ENCODE peak calls at places on chromosomes 7 and 10, in ten cellular contexts. Y is NCI-H510A treated with DMSO at 0.1 percent for 48 hours; W is skeletal muscle cell; G is amniotic stem cell; S is GM23338; R is stimulated activated CD8-positive, alpha-beta memory T cell treated with anti-CD3 and anti-CD28 coated beads, Interleukin-12 subunit alpha, Interleukin-12 subunit beta, amount 100 ng/mL, for 4 hours; O is NCI-H345; I is fibroblast of lung; P is NCI-H1092; K is neural progenitor cell. E is an unnamed sample.

GRCh38 chr7:4883352-4884144 is at the start of gene RADIL:
- DNase-seq in R (peak; percentile 60), W (peak; percentile 31), O (peak; percentile 95), I (peak; percentile 67), P (peak; percentile 94), K (peak; percentile 97), Y (peak; percentile 21), S (peak; percentile 97), G (peak; percentile 68), E (peak; percentile 98)

GRCh38 chr10:104640339-104641149 is 546 bp upstream of the SORCS3 start:
- DNase-seq in G (no peak), Y (no peak), W (no peak), R (no peak), S (peak; percentile 38), I (no peak), O (peak; percentile 34), P (no peak), K (peak; percentile 61), E (no peak)

GRCh38 chr7:157799076-157799685 is 462.4 kb downstream of the DNAJB6 start:
- DNase-seq in R (no peak), W (no peak), Y (no peak), I (no peak), K (no peak), G (no peak), S (no peak), O (no peak), P (no peak), E (no peak)

GRCh38 chr7:116953727-116954442 is 584 bp downstream of the ST7 start:
- DNase-seq in I (peak; percentile 84), P (peak; percentile 62), W (peak; percentile 51), G (peak; percentile 60), S (peak; percentile 90), Y (peak; percentile 63), O (peak; percentile 78), R (no peak), K (peak; percentile 80), E (peak; percentile 14)

GRCh38 chr7:39313376-39313775 is 252.8 kb upstream of the YAE1 start:
- DNase-seq in R (no peak), W (no peak), G (no peak), P (no peak), O (no peak), Y (no peak), I (no peak), S (no peak), K (no peak), E (no peak)

GRCh38 chr7:73426016-73426415 is 7.6 kb upstream of the FZD9 start:
- DNase-seq in R (no peak), Y (no peak), O (no peak), P (no peak), K (no peak), G (no peak), W (no peak), I (no peak), S (no peak), E (no peak)

GRCh38 chr7:54354436-54354835 is 187.7 kb upstream of the VSTM2A start:
- DNase-seq in R (no peak), P (no peak), O (no peak), K (no peak), S (no peak), W (no peak), G (no peak), I (no peak), Y (no peak), E (no peak)

GRCh38 chr10:78866731-78867554 is 201.8 kb upstream of the ZMIZ1 start:
- DNase-seq in R (no peak), Y (no peak), O (no peak), P (no peak), G (no peak), I (no peak), W (no peak), S (no peak), K (peak; percentile 63), E (peak; percentile 47)

GRCh38 chr7:41688012-41688625 is 14.8 kb downstream of the INHBA start:
- DNase-seq in K (no peak), P (no peak), S (no peak), Y (no peak), R (no peak), O (no peak), G (no peak), I (peak; percentile 71), W (no peak), E (no peak)

GRCh38 chr10:113879691-113880090 is 25.2 kb downstream of the NHLRC2 start:
- DNase-seq in W (no peak), R (no peak), K (no peak), P (no peak), O (no peak), I (no peak), G (no peak), Y (no peak), S (no peak), E (no peak)

GRCh38 chr7:142855756-142856564 is 1.1 kb downstream of the EPHB6 start:
- DNase-seq in O (peak; percentile 26), K (no peak), W (no peak), S (no peak), Y (no peak), I (peak; percentile 8), G (no peak), R (no peak), P (no peak), E (no peak)

GRCh38 chr10:122656741-122657140 is 42.9 kb downstream of the C10orf120 start:
- DNase-seq in P (no peak), I (no peak), O (no peak), S (no peak), R (no peak), G (no peak), K (no peak), Y (no peak), W (no peak), E (no peak)

GRCh38 chr10:92691591-92692084 is 1.9 kb downstream of the HHEX start:
- DNase-seq in O (no peak), I (no peak), G (no peak), Y (no peak), R (no peak), W (no peak), K (peak; percentile 70), S (peak; percentile 56), P (no peak), E (no peak)

GRCh38 chr10:11757452-11757819 is 15.3 kb downstream of the ECHDC3 start:
- DNase-seq in W (peak; percentile 96), R (no peak), O (peak; percentile 74), G (no peak), Y (peak; percentile 59), P (peak; percentile 46), I (peak; percentile 88), K (no peak), S (no peak), E (peak; percentile 34)

GRCh38 chr7:123242467-123243097 is 42.8 kb upstream of the SLC13A1 start:
- DNase-seq in R (no peak), W (no peak), Y (no peak), S (no peak), I (no peak), P (no peak), O (no peak), G (no peak), K (no peak), E (peak; percentile 85)

GRCh38 chr10:114044251-114045070 is 795 bp downstream of the ADRB1 start:
- DNase-seq in P (no peak), W (no peak), S (peak; percentile 54), I (no peak), K (peak; percentile 35), R (no peak), G (no peak), O (no peak), Y (peak; percentile 24), E (no peak)

GRCh38 chr10:78772083-78772482 is 296.7 kb upstream of the ZMIZ1 start:
- DNase-seq in W (no peak), K (no peak), S (no peak), Y (no peak), G (no peak), P (no peak), O (no peak), I (no peak), R (no peak), E (no peak)

GRCh38 chr7:159032310-159032709 is 112.4 kb downstream of the VIPR2 start:
- DNase-seq in R (no peak), W (no peak), O (no peak), S (no peak), P (no peak), I (no peak), K (no peak), G (no peak), Y (no peak), E (no peak)

E was measured in NCI-H82.